ENCODE peak calls at places on chromosome 22, in four cellular contexts. J is fibroblast of lung, P is hepatocyte, T is endothelial cell of umbilical vein. O is an unnamed sample.
A peak's percentile ranks its signal among the peaks of the same experiment; 100 is the strongest.

GRCh38 chr22:33895444-33895843 is 24.8 kb downstream of the LARGE1 start:
- DNase-seq in J (no peak), P (no peak), T (no peak), O (no peak)

GRCh38 chr22:40838486-40838885 is 18.0 kb downstream of the ST13 start:
- DNase-seq in J (no peak), P (no peak), T (no peak), O (no peak)

GRCh38 chr22:23850136-23850611 is 7.5 kb upstream of the SLC2A11 start:
- DNase-seq in J (no peak), P (no peak), T (no peak), O (no peak)

GRCh38 chr22:32804036-32804435 is 2.5 kb downstream of the TIMP3 start:
- DNase-seq in J (peak; percentile 49), P (no peak), T (no peak), O (no peak)

GRCh38 chr22:38298312-38299000 is 18.8 kb downstream of the CSNK1E start:
- DNase-seq in J (peak; percentile 95), P (peak; percentile 75), T (no peak), O (peak; percentile 74)

GRCh38 chr22:37701121-37701786 is 4.4 kb downstream of the TRIOBP start:
- DNase-seq in J (no peak), P (no peak), T (peak; percentile 20), O (no peak)

GRCh38 chr22:37244922-37245722 is 1.1 kb upstream of the RAC2 start:
- DNase-seq in J (no peak), P (no peak), T (no peak), O (no peak)

GRCh38 chr22:27420186-27420816 is 381.3 kb downstream of the MN1 start:
- DNase-seq in J (peak; percentile 49), P (no peak), T (no peak), O (no peak)

GRCh38 chr22:29328055-29328454 is 12.6 kb upstream of the RASL10A start:
- DNase-seq in J (no peak), P (no peak), T (no peak), O (no peak)

GRCh38 chr22:31898406-31898805 is 45.9 kb upstream of the YWHAH start:
- DNase-seq in J (no peak), P (no peak), T (no peak), O (no peak)

GRCh38 chr22:33062402-33062801 is 4.2 kb upstream of the SYN3 start:
- DNase-seq in J (no peak), P (no peak), T (no peak), O (no peak)

GRCh38 chr22:24516301-24516737 is 21.2 kb downstream of the UPB1 start:
- DNase-seq in J (peak; percentile 82), P (peak; percentile 83), T (no peak), O (peak; percentile 55)

GRCh38 chr22:39289445-39290247 is 29.8 kb downstream of the RPL3 start:
- DNase-seq in J (no peak), P (no peak), T (no peak), O (peak; percentile 32)

GRCh38 chr22:32695451-32695891 is 106.0 kb upstream of the TIMP3 start:
- DNase-seq in J (peak; percentile 93), P (peak; percentile 69), T (no peak), O (no peak)

GRCh38 chr22:42343136-42343484 is 72.7 kb upstream of the TCF20 start:
- DNase-seq in J (no peak), P (peak; percentile 42), T (no peak), O (no peak)

GRCh38 chr22:30310881-30311771 is 15.6 kb downstream of the TBC1D10A start:
- DNase-seq in J (peak; percentile 87), P (no peak), T (no peak), O (no peak)

GRCh38 chr22:38487946-38488345 is 18.2 kb downstream of the DDX17 start:
- DNase-seq in J (no peak), P (no peak), T (no peak), O (no peak)

GRCh38 chr22:33380789-33381530 is 322.8 kb upstream of the SYN3 start:
- DNase-seq in J (peak; percentile 57), P (peak; percentile 12), T (no peak), O (no peak)

GRCh38 chr22:48713266-48714205 is 1114.1 kb downstream of the BRD1 start:
- DNase-seq in J (no peak), P (no peak), T (no peak), O (no peak)

GRCh38 chr22:41361716-41362310 is 19.9 kb upstream of the TEF start:
- DNase-seq in J (peak; percentile 69), P (no peak), T (no peak), O (no peak)

GRCh38 chr22:43230983-43231723 is 44.2 kb upstream of the TTLL12 start:
- DNase-seq in J (peak; percentile 38), P (peak; percentile 80), T (peak; percentile 50), O (peak; percentile 89)

GRCh38 chr22:41237707-41238569 is 2.8 kb downstream of the CHADL start:
- DNase-seq in J (peak; percentile 41), P (peak; percentile 87), T (peak; percentile 31), O (peak; percentile 77)

GRCh38 chr22:48651981-48652538 is 1175.6 kb downstream of the BRD1 start:
- DNase-seq in J (no peak), P (no peak), T (no peak), O (no peak)

GRCh38 chr22:39530692-39531331 is 1.7 kb downstream of the RPS19BP1 start:
- DNase-seq in J (peak; percentile 54), P (peak; percentile 68), T (peak; percentile 36), O (no peak)

GRCh38 chr22:23580586-23581251 is 629 bp upstream of the IGLL1 start:
- DNase-seq in J (no peak), P (no peak), T (no peak), O (no peak)

DNA sequence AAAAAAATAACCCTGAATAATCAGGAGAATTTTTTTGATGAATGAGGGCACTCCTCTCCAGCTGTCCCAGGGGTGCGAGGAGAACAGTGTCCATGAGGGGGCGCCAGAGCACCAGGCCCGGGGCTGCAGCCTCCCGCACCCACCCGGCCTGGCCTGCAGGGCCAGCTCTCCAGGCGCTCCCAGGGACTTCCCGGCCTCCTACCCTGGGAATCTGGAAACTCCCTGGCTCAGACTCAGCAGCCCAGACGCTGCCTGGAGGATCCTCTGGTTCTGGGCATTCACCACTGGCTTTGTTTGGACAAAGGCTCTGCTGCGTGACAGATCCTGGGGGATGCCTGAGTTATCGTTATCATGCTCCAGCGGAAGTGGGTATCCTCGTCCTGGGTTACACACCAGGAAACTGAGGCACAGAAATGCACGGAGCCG is 31.0 kb downstream of the MCM5 start:
- DNase-seq in J (peak; percentile 82), P (peak; percentile 94), T (peak; percentile 90), O (peak; percentile 85)
- H4K20me1 ChIP-seq in J (no peaks in the 10 kb centered on the region), P (no peaks in the 10 kb centered on the region), T (no peaks in the 10 kb centered on the region), O (no peaks in the 10 kb centered on the region)

GRCh38 chr22:19955241-19956128 is 13.9 kb upstream of the TXNRD2 start:
- DNase-seq in J (no peak), P (no peak), T (no peak), O (no peak)
- H4K20me1 ChIP-seq in J (no peaks in the 10 kb centered on the region), P (no peaks in the 10 kb centered on the region), T (no peaks in the 10 kb centered on the region), O (no peaks in the 10 kb centered on the region)

GRCh38 chr22:17973217-17973616 is 51.1 kb downstream of the MICAL3 start:
- DNase-seq in J (no peak), P (no peak), T (no peak), O (no peak)

GRCh38 chr22:17970205-17970708 is 54.1 kb downstream of the MICAL3 start:
- DNase-seq in J (peak; percentile 54), P (no peak), T (no peak), O (no peak)

GRCh38 chr22:17969732-17970131 is 54.6 kb downstream of the MICAL3 start:
- DNase-seq in J (peak; percentile 97), P (peak; percentile 65), T (peak; percentile 52), O (no peak)

GRCh38 chr22:17972385-17973181 is 51.8 kb downstream of the MICAL3 start:
- DNase-seq in J (peak; percentile 88), P (no peak), T (peak; percentile 63), O (no peak)

GRCh38 chr22:17971711-17972110 is 52.6 kb downstream of the MICAL3 start:
- DNase-seq in J (no peak), P (no peak), T (no peak), O (no peak)
- H4K20me1 ChIP-seq in J (peaks cover 3% of the 10 kb centered on the region), P (peaks cover 5% of the 10 kb centered on the region), T (no peaks in the 10 kb centered on the region), O (no peaks in the 10 kb centered on the region)

GRCh38 chr22:49863936-49864335 is 10.3 kb downstream of the ZBED4 start:
- DNase-seq in J (no peak), P (no peak), T (no peak), O (no peak)
- H4K20me1 ChIP-seq in J (no peaks in the 10 kb centered on the region), P (peaks cover 29% of the 10 kb centered on the region), T (no peaks in the 10 kb centered on the region), O (no peaks in the 10 kb centered on the region)

GRCh38 chr22:20034143-20034542 is 13.2 kb downstream of the TANGO2 start:
- DNase-seq in J (no peak), P (no peak), T (no peak), O (no peak)
- H4K20me1 ChIP-seq in J (no peaks in the 10 kb centered on the region), P (no peaks in the 10 kb centered on the region), T (no peaks in the 10 kb centered on the region), O (no peaks in the 10 kb centered on the region)

DNA sequence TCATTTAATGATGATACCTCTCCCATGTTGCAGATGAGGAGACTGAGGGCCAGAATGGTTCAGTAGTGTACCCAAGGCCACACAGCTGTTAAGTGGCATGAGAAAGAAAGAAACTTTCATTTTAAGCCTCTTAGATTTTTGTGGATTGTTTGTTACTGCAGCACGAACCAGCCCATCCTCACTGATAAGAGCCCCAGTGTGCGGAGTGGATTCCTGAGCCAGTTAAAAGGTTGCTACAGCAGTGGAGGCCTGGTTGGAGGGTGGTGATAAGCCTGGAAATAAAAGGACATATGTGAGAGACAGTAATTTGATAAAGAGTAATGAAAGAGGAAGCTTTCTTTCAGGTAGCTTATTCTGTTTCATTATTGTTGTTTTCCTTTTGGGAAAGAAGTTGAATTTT is 89.0 kb downstream of the ATXN10 start:
- DNase-seq in J (no peak), P (no peak), T (no peak), O (no peak)
- H4K20me1 ChIP-seq in J (peaks cover 1% of the 10 kb centered on the region), P (peaks cover 10% of the 10 kb centered on the region), T (no peaks in the 10 kb centered on the region), O (no peaks in the 10 kb centered on the region)

GRCh38 chr22:22546490-22546889 is 12.6 kb downstream of the PRAME start:
- DNase-seq in J (peak; percentile 7), P (no peak), T (no peak), O (no peak)

GRCh38 chr22:22548349-22548716 is 10.7 kb downstream of the PRAME start:
- DNase-seq in J (no peak), P (no peak), T (no peak), O (no peak)

GRCh38 chr22:22547692-22548348 is 11.2 kb downstream of the PRAME start:
- DNase-seq in J (no peak), P (no peak), T (no peak), O (no peak)

GRCh38 chr22:22548910-22549309 is 10.2 kb downstream of the PRAME start:
- DNase-seq in J (no peak), P (no peak), T (no peak), O (no peak)

DNA sequence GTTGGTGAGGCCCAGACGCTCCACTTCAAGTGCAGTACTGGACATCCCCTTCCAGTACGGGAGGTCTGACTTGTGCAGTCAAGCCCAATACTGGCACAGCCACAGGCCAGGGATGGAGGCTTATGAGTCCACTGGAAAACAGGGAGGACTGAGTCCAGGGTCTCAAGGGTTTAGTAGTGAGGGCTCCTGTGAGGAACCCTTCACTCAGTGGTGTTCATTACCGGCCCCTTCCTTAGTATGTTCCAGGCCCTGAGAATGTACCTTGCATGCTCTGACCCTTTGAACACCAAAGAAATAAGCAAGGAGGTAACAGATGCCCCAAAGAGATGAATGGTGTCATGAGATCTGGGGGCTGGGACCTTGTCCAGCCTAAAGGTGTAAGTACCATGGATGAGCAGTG is 11.8 kb downstream of the PRAME start:
- DNase-seq in J (no peak), P (no peak), T (no peak), O (no peak)
- H4K20me1 ChIP-seq in J (no peaks in the 10 kb centered on the region), P (no peaks in the 10 kb centered on the region), T (no peaks in the 10 kb centered on the region), O (no peaks in the 10 kb centered on the region)